ENCODE peak calls at places on chromosomes 5 and 9, in ten cellular contexts. N is stimulated activated CD8-positive, alpha-beta memory T cell treated with anti-CD3 and anti-CD28 coated beads, Interleukin-7, amount 100 ng/mL, for 1 hour; E is iPS-NIHi11; T is brain microvascular endothelial cell; Y is stomach; Q is AG04449; R is AG09319; I is NB4; W is fibroblast of the conjunctiva; P is WERI-Rb-1. S is an unnamed sample.

GRCh38 chr5:83428890-83429289 is 42.7 kb upstream of the VCAN start:
- DNase-seq in N (no peak), E (no peak), T (no peak), Y (no peak), Q (no peak), R (no peak), I (peak), W (no peak), P (no peak), S (no peak)

GRCh38 chr9:88378317-88378716 is 9.9 kb upstream of the SPIN1 start:
- DNase-seq in N (no peak), E (peak), T (no peak), Y (no peak), Q (no peak), R (no peak), I (peak), W (no peak), P (no peak), S (no peak)

GRCh38 chr5:180815241-180816031 is 12.8 kb upstream of the MGAT1 start:
- DNase-seq in N (no peak), E (no peak), T (no peak), Y (no peak), Q (no peak), R (no peak), I (peak), W (no peak), P (no peak), S (no peak)

GRCh38 chr5:38827525-38827924 is 18.3 kb upstream of the OSMR start:
- DNase-seq in N (no peak), E (no peak), T (no peak), Y (no peak), Q (no peak), R (no peak), I (no peak), W (no peak), P (no peak), S (no peak)

GRCh38 chr9:94861589-94862241 is 135.2 kb downstream of the AOPEP start:
- DNase-seq in N (no peak), E (no peak), T (no peak), Y (no peak), Q (no peak), R (peak), I (peak), W (no peak), P (no peak), S (no peak)

GRCh38 chr5:132500931-132501628 is 10.5 kb upstream of the IRF1 start:
- DNase-seq in N (no peak), E (peak), T (no peak), Y (peak), Q (no peak), R (peak), I (peak), W (no peak), P (peak), S (peak)

GRCh38 chr5:124901081-124901480 is 154.6 kb upstream of the ZNF608 start:
- DNase-seq in N (no peak), E (no peak), T (no peak), Y (no peak), Q (peak), R (no peak), I (no peak), W (no peak), P (no peak), S (no peak)

GRCh38 chr5:140509898-140510297 is 37.6 kb upstream of the EIF4EBP3 start:
- DNase-seq in N (no peak), E (no peak), T (no peak), Y (no peak), Q (no peak), R (no peak), I (no peak), W (no peak), P (no peak), S (peak)